ENCODE peak calls at places on chromosomes 5 and 9, in eight cellular contexts. O is stimulated activated CD8-positive, alpha-beta memory T cell treated with anti-CD3 and anti-CD28 coated beads, Interleukin-12 subunit alpha, Interleukin-12 subunit beta, amount 100 ng/mL, for 4 hours; G is neural crest cell; M is kidney glomerular epithelial cell; I is CD8-positive, alpha-beta memory T cell; V is iPS-NIHi11; C is MCF 10A; B is activated CD8-positive, alpha-beta memory T cell treated with anti-CD3 and anti-CD28 coated beads for 48 hours. Q is an unnamed sample.

GRCh38 chr9:70136632-70137031 is 93.0 kb downstream of the MAMDC2 start:
- DNase-seq in M (peak), B (no peak), V (no peak), G (no peak), C (peak), I (no peak), O (no peak), Q (no peak)

GRCh38 chr9:127813739-127814226 is 11.1 kb downstream of the FPGS start:
- DNase-seq in C (no peak), M (no peak), G (peak), O (no peak), B (no peak), I (no peak), V (no peak), Q (no peak)

GRCh38 chr9:13648068-13648467 is 368.6 kb upstream of the MPDZ start:
- DNase-seq in B (no peak), C (no peak), O (no peak), V (no peak), M (no peak), G (no peak), I (no peak), Q (no peak)

GRCh38 chr5:172086312-172086975 is 80.0 kb upstream of the FBXW11 start:
- DNase-seq in C (no peak), B (no peak), V (no peak), O (no peak), I (no peak), G (no peak), M (no peak), Q (no peak)

GRCh38 chr5:75824323-75824722 is 107.1 kb upstream of the POC5 start:
- DNase-seq in G (no peak), V (no peak), C (no peak), M (no peak), B (no peak), I (no peak), O (no peak), Q (no peak)

GRCh38 chr5:61253547-61253946 is 78.5 kb upstream of the ZSWIM6 start:
- DNase-seq in C (no peak), I (no peak), V (no peak), B (no peak), G (no peak), O (no peak), M (no peak), Q (no peak)

GRCh38 chr9:23321049-23321448 is 505.0 kb downstream of the ELAVL2 start:
- DNase-seq in I (no peak), O (no peak), M (no peak), G (no peak), C (no peak), B (no peak), V (no peak), Q (no peak)

GRCh38 chr5:29230526-29231050 is 1962.9 kb upstream of the CDH6 start:
- DNase-seq in I (no peak), B (no peak), V (no peak), C (no peak), G (no peak), M (no peak), O (no peak), Q (no peak)

GRCh38 chr5:83595217-83595616 is 123.7 kb downstream of the VCAN start:
- DNase-seq in G (no peak), V (peak), M (no peak), B (no peak), C (peak), O (no peak), I (no peak), Q (no peak)

GRCh38 chr9:130860458-130861316 is 25.6 kb downstream of the ABL1 start:
- DNase-seq in C (no peak), I (no peak), B (no peak), V (no peak), M (peak), O (no peak), G (no peak), Q (no peak)

GRCh38 chr9:95627802-95628201 is 111.0 kb upstream of the PTCH1 start:
- DNase-seq in I (no peak), M (peak), V (no peak), B (no peak), O (no peak), C (peak), G (no peak), Q (no peak)

GRCh38 chr9:109652971-109653370 is 127.0 kb upstream of the PALM2AKAP2 start:
- DNase-seq in V (peak), M (peak), G (no peak), O (no peak), C (peak), I (no peak), B (no peak), Q (no peak)

GRCh38 chr5:2751592-2752021 is at the start of gene IRX2:
- DNase-seq in G (peak), C (peak), B (no peak), V (peak), M (no peak), I (no peak), O (no peak), Q (no peak)

GRCh38 chr9:78298046-78298511 is 1.2 kb downstream of the PSAT1 start:
- DNase-seq in V (peak), O (no peak), G (peak), I (no peak), M (peak), B (no peak), C (peak), Q (no peak)

GRCh38 chr9:77926314-77926959 is 105.2 kb downstream of the GNAQ start:
- DNase-seq in V (no peak), M (peak), B (no peak), O (no peak), I (no peak), C (peak), G (no peak), Q (no peak)

GRCh38 chr9:3437031-3437430 is 88.8 kb downstream of the RFX3 start:
- DNase-seq in I (no peak), C (no peak), O (no peak), G (no peak), B (no peak), V (no peak), M (no peak), Q (no peak)

GRCh38 chr9:108994695-108995094 is 18.6 kb downstream of the CTNNAL1 start:
- DNase-seq in M (peak), O (no peak), G (no peak), I (no peak), B (no peak), C (no peak), V (no peak), Q (no peak)

GRCh38 chr5:135133698-135134515 is 99.9 kb upstream of the PITX1 start:
- DNase-seq in I (no peak), V (no peak), C (no peak), G (no peak), M (no peak), O (no peak), B (no peak), Q (no peak)

GRCh38 chr5:141681695-141682641 is at the start of gene ARAP3:
- DNase-seq in C (peak), B (no peak), G (peak), O (peak), V (peak), I (peak), M (peak), Q (peak)

GRCh38 chr5:178417391-178417811 is 172.8 kb downstream of the COL23A1 start:
- DNase-seq in G (no peak), M (no peak), C (no peak), O (no peak), I (no peak), B (no peak), V (no peak), Q (no peak)

GRCh38 chr9:35078066-35078465 is 1.7 kb downstream of the FANCG start:
- DNase-seq in O (no peak), V (no peak), M (no peak), B (no peak), G (no peak), I (no peak), C (no peak), Q (no peak)

GRCh38 chr5:148734518-148734917 is 80.2 kb upstream of the HTR4 start:
- DNase-seq in O (no peak), M (no peak), C (no peak), I (no peak), B (no peak), G (no peak), V (no peak), Q (no peak)

GRCh38 chr9:16809912-16810610 is 60.4 kb downstream of the BNC2 start:
- DNase-seq in O (no peak), I (no peak), V (peak), G (no peak), B (no peak), M (no peak), C (peak), Q (no peak)

GRCh38 chr9:113228130-113228665 is 6.9 kb downstream of the SLC31A1 start:
- DNase-seq in M (no peak), B (no peak), G (no peak), C (no peak), O (no peak), I (no peak), V (no peak), Q (no peak)

GRCh38 chr9:93126151-93126781 is 7.8 kb downstream of the NINJ1 start:
- DNase-seq in B (no peak), G (no peak), M (no peak), O (no peak), V (peak), I (no peak), C (no peak), Q (no peak)

GRCh38 chr9:99411068-99411467 is 189.0 kb downstream of the SEC61B start:
- DNase-seq in M (no peak), B (no peak), V (peak), I (no peak), G (no peak), O (no peak), C (peak), Q (no peak)

GRCh38 chr5:134053840-134054338 is 49.1 kb upstream of the VDAC1 start:
- DNase-seq in O (no peak), V (peak), M (no peak), B (no peak), G (no peak), I (no peak), C (peak), Q (no peak)

GRCh38 chr5:128412145-128412930 is 125.7 kb downstream of the FBN2 start:
- DNase-seq in C (no peak), G (no peak), B (no peak), O (no peak), V (no peak), I (no peak), M (no peak), Q (no peak)

GRCh38 chr9:4035809-4036208 is 264.1 kb downstream of the GLIS3 start:
- DNase-seq in C (no peak), G (no peak), M (peak), O (no peak), I (no peak), B (no peak), V (peak), Q (no peak)

GRCh38 chr5:146048994-146049703 is 56.2 kb downstream of the PLAC8L1 start:
- DNase-seq in C (peak), G (peak), M (peak), V (peak), I (no peak), O (no peak), B (no peak), Q (peak)

Q was measured in Panc1.